ENCODE peak calls at places on chromosomes 5 and 9, in six cellular contexts. J is RWPE2, E is IMR-90, M is MM.1S, Y is left ventricle myocardium inferior, Z is adrenal gland. I is an unnamed sample.

GRCh38 chr5:34639852-34640626 is 16.1 kb upstream of the RAI14 start:
- DNase-seq in E (peak), Z (no peak), Y (no peak), M (no peak), J (no peak), I (no peak)

GRCh38 chr5:133226186-133226585 is 174.4 kb downstream of the HSPA4 start:
- DNase-seq in M (no peak), J (no peak), Z (no peak), E (no peak), Y (no peak), I (no peak)

GRCh38 chr9:35071814-35072460 is 488 bp downstream of the VCP start:
- DNase-seq in M (peak), Y (peak), E (peak), J (peak), Z (peak), I (peak)

GRCh38 chr5:1050449-1051365 is 42.1 kb downstream of the NKD2 start:
- DNase-seq in J (no peak), M (peak), Z (no peak), E (no peak), Y (peak), I (no peak)

GRCh38 chr9:32705059-32705458 is 69.6 kb upstream of the TAF1L start:
- DNase-seq in M (no peak), Z (no peak), E (peak), J (no peak), Y (no peak), I (no peak)

GRCh38 chr5:180168758-180169157 is 40.3 kb downstream of the RASGEF1C start:
- DNase-seq in Z (no peak), J (no peak), M (no peak), E (no peak), Y (no peak), I (no peak)

GRCh38 chr9:89541798-89542197 is 43.9 kb upstream of the SEMA4D start:
- DNase-seq in M (no peak), J (no peak), Y (no peak), Z (no peak), E (no peak), I (no peak)

GRCh38 chr5:149551227-149552037 is at the start of gene CSNK1A1:
- DNase-seq in J (peak), M (peak), Z (peak), E (peak), Y (peak), I (peak)

GRCh38 chr5:61951295-61951694 is 354.7 kb upstream of the KIF2A start:
- DNase-seq in J (no peak), E (no peak), Y (no peak), Z (no peak), M (no peak), I (no peak)

GRCh38 chr5:68646142-68646541 is 430.6 kb downstream of the PIK3R1 start:
- DNase-seq in M (no peak), Z (no peak), J (no peak), E (no peak), Y (no peak), I (no peak)

GRCh38 chr9:127452481-127453092 is 1.3 kb downstream of the LRSAM1 start:
- DNase-seq in Z (peak), Y (peak), M (no peak), J (no peak), E (peak), I (no peak)

GRCh38 chr9:17009071-17009470 is 125.8 kb upstream of the CNTLN start:
- DNase-seq in Z (no peak), M (no peak), Y (no peak), E (no peak), J (no peak), I (no peak)

GRCh38 chr5:1203968-1204692 is 2.7 kb downstream of the SLC6A19 start:
- DNase-seq in M (no peak), Z (no peak), E (no peak), J (peak), Y (no peak), I (no peak)

GRCh38 chr9:76027426-76027825 is 137.0 kb downstream of the PCSK5 start:
- DNase-seq in Y (no peak), Z (no peak), E (peak), J (no peak), M (peak), I (peak)

GRCh38 chr5:50352390-50352789 is 88.7 kb downstream of the EMB start:
- DNase-seq in Y (no peak), J (no peak), E (no peak), Z (no peak), M (no peak), I (no peak)

GRCh38 chr5:169753795-169754194 is 116.7 kb downstream of the DOCK2 start:
- DNase-seq in M (no peak), J (no peak), Y (no peak), Z (no peak), E (peak), I (no peak)

GRCh38 chr5:76431336-76431735 is 28.3 kb downstream of the IQGAP2 start:
- DNase-seq in J (no peak), Z (no peak), M (no peak), E (no peak), Y (no peak), I (no peak)

GRCh38 chr5:154365823-154366222 is 80.0 kb upstream of the SAP30L start:
- DNase-seq in E (peak), M (no peak), Z (no peak), Y (no peak), J (no peak), I (no peak)

GRCh38 chr5:172690258-172691075 is 49.4 kb downstream of the NEURL1B start:
- DNase-seq in Z (no peak), E (no peak), M (no peak), J (no peak), Y (no peak), I (no peak)

GRCh38 chr9:130932220-130933069 is 6.6 kb downstream of the FIBCD1 start:
- DNase-seq in Y (peak), M (no peak), Z (no peak), E (peak), J (no peak), I (no peak)

GRCh38 chr5:96037128-96037527 is 75.5 kb upstream of the ELL2 start:
- DNase-seq in E (peak), Z (no peak), M (no peak), J (no peak), Y (no peak), I (no peak)

GRCh38 chr5:39236718-39237117 is 17.4 kb upstream of the FYB1 start:
- DNase-seq in J (no peak), M (no peak), E (no peak), Y (no peak), Z (no peak), I (no peak)

GRCh38 chr5:160310910-160311295 is 1.5 kb downstream of the CCNJL start:
- DNase-seq in Y (no peak), E (no peak), Z (no peak), J (peak), M (no peak), I (no peak)
- H3K4me3 ChIP-seq in Y (peak), E (no peak), Z (no peak), J (peak), M (no peak), I (no peak)

GRCh38 chr5:176743136-176743827 is 67.1 kb upstream of the UNC5A start:
- DNase-seq in Z (no peak), E (no peak), J (peak), Y (no peak), M (no peak), I (no peak)
- H3K4me3 ChIP-seq in Z (no peak), E (no peak), J (no peak), Y (peak), M (no peak), I (no peak)

GRCh38 chr9:8616419-8616818 is 816.8 kb upstream of the DMAC1 start:
- DNase-seq in M (no peak), Y (no peak), J (no peak), E (no peak), Z (no peak), I (no peak)

GRCh38 chr9:8613346-8613825 is 813.8 kb upstream of the DMAC1 start:
- DNase-seq in M (no peak), Z (no peak), E (no peak), Y (no peak), J (no peak), I (no peak)

GRCh38 chr9:8610256-8610655 is 810.7 kb upstream of the DMAC1 start:
- DNase-seq in Z (no peak), Y (no peak), E (no peak), J (no peak), M (no peak), I (no peak)

DNA sequence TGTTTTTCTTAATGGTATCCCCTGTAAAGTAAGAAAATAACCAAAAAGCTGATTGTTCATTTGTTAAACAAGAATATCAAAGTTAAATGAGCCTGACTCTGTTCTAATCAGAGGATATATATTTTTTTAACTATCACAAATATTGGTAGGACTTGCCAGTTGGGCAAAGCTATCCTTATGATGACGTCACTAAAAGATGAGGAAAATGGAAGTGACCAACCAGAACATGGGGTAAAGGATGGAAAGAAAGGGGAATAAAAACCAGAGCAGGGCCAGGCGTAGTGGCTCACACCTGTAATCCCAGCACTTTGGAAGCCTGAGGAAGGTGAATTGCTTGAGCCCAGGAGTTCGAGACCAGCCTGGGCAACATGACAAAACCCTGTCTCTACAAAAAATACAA is 811.6 kb upstream of the DMAC1 start:
- DNase-seq in Y (no peak), J (no peak), E (no peak), M (no peak), Z (no peak), I (no peak)
- H3K4me3 ChIP-seq in Y (no peak), J (no peak), E (no peak), M (no peak), Z (no peak), I (no peak)

GRCh38 chr5:65055938-65056337 is 287.2 kb downstream of the CWC27 start:
- DNase-seq in Z (no peak), Y (no peak), M (no peak), E (no peak), J (no peak), I (no peak)
- H3K4me3 ChIP-seq in Z (no peak), Y (no peak), M (no peak), E (no peak), J (no peak), I (no peak)

GRCh38 chr9:95512751-95513120 is 4.0 kb downstream of the PTCH1 start:
- DNase-seq in Y (no peak), J (no peak), Z (no peak), E (no peak), M (no peak), I (no peak)

GRCh38 chr9:95516221-95516735 is 493 bp downstream of the PTCH1 start:
- DNase-seq in J (no peak), Y (no peak), M (peak), E (no peak), Z (no peak), I (peak)

GRCh38 chr9:95515272-95516113 is 1.3 kb downstream of the PTCH1 start:
- DNase-seq in E (no peak), Y (no peak), Z (no peak), J (no peak), M (peak), I (peak)

GRCh38 chr9:95513722-95514121 is 3.0 kb downstream of the PTCH1 start:
- DNase-seq in E (no peak), M (no peak), Y (no peak), J (no peak), Z (no peak), I (no peak)

DNA sequence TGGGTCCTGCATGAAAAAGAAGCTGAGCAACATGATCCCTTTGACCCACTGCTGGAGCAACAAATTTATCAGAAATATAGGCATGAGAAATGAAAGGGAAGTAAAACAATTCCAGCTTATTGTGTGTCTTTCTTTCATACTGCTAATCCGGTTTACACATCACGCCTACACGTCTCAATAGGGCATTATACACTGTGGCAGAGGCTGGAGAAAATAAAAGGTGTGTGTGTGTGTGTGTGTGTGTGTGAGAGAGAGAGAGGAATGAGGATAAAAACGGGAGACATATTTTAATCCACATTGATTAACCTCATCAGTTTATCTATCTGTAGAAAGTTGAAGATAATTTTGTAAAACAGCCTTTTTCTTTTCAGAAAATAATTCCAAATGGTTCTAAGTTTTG is 2.4 kb downstream of the PTCH1 start:
- DNase-seq in Z (no peak), J (no peak), E (no peak), Y (no peak), M (no peak), I (no peak)
- H3K4me3 ChIP-seq in Z (no peak), J (no peak), E (no peak), Y (no peak), M (no peak), I (no peak)

GRCh38 chr9:136683173-136683745 is 4.0 kb downstream of the AGPAT2 start:
- DNase-seq in E (no peak), Y (no peak), M (no peak), Z (no peak), J (no peak), I (no peak)
- H3K4me3 ChIP-seq in E (no peak), Y (no peak), M (no peak), Z (no peak), J (no peak), I (no peak)

GRCh38 chr9:98280162-98280561 is 24.7 kb upstream of the TBC1D2 start:
- DNase-seq in Y (no peak), E (no peak), Z (no peak), M (no peak), J (no peak), I (no peak)

GRCh38 chr9:98280574-98280973 is 25.1 kb upstream of the TBC1D2 start:
- DNase-seq in Y (no peak), M (no peak), Z (peak), E (no peak), J (no peak), I (no peak)

GRCh38 chr9:98284754-98285153 is 29.3 kb upstream of the TBC1D2 start:
- DNase-seq in Z (no peak), J (no peak), M (no peak), Y (no peak), E (no peak), I (no peak)

GRCh38 chr9:98285446-98285845 is 30.0 kb upstream of the TBC1D2 start:
- DNase-seq in Z (no peak), E (no peak), J (no peak), M (no peak), Y (no peak), I (no peak)

GRCh38 chr9:98281281-98281680 is 25.8 kb upstream of the TBC1D2 start:
- DNase-seq in Z (no peak), Y (no peak), J (no peak), M (no peak), E (no peak), I (no peak)
- H3K4me3 ChIP-seq in Z (no peak), Y (no peak), J (no peak), M (no peak), E (no peak), I (no peak)